ENCODE peak calls at places on chromosomes 7 and 10, in eight cellular contexts. One of them, this sample, is unnamed.

GRCh38 chr7:25124485-25125136 is 449 bp downstream of the CYCS start:
- DNase-seq in right cardiac atrium: peak; percentile 51
- DNase-seq in NT2/D1: no peak
- DNase-seq in uterus: no peak
- DNase-seq in colonic mucosa: no peak
- DNase-seq in CD4-positive, alpha-beta T cell: no peak
- DNase-seq in HCT116: no peak
- DNase-seq in H1: no peak
- DNase-seq in this sample: no peak

GRCh38 chr7:121433775-121434174 is 37.7 kb upstream of the FAM3C start:
- DNase-seq in right cardiac atrium: no peak
- DNase-seq in NT2/D1: no peak
- DNase-seq in uterus: no peak
- DNase-seq in colonic mucosa: no peak
- DNase-seq in CD4-positive, alpha-beta T cell: no peak
- DNase-seq in HCT116: no peak
- DNase-seq in H1: no peak
- DNase-seq in this sample: no peak

GRCh38 chr7:151088019-151088855 is 2.0 kb downstream of the AGAP3 start:
- DNase-seq in right cardiac atrium: no peak
- DNase-seq in NT2/D1: no peak
- DNase-seq in uterus: no peak
- DNase-seq in colonic mucosa: no peak
- DNase-seq in CD4-positive, alpha-beta T cell: no peak
- DNase-seq in HCT116: no peak
- DNase-seq in H1: no peak
- DNase-seq in this sample: no peak

GRCh38 chr7:123557016-123557630 is 495 bp downstream of the NDUFA5 start:
- DNase-seq in right cardiac atrium: no peak
- DNase-seq in NT2/D1: no peak
- DNase-seq in uterus: no peak
- DNase-seq in colonic mucosa: no peak
- DNase-seq in CD4-positive, alpha-beta T cell: no peak
- DNase-seq in HCT116: no peak
- DNase-seq in H1: no peak
- DNase-seq in this sample: no peak

GRCh38 chr7:46202379-46202778 is 281.3 kb upstream of the IGFBP3 start:
- DNase-seq in right cardiac atrium: no peak
- DNase-seq in NT2/D1: no peak
- DNase-seq in uterus: no peak
- DNase-seq in colonic mucosa: no peak
- DNase-seq in CD4-positive, alpha-beta T cell: no peak
- DNase-seq in HCT116: no peak
- DNase-seq in H1: no peak
- DNase-seq in this sample: no peak

GRCh38 chr10:120897343-120897742 is 46.2 kb downstream of the WDR11 start:
- DNase-seq in right cardiac atrium: no peak
- DNase-seq in NT2/D1: no peak
- DNase-seq in uterus: no peak
- DNase-seq in colonic mucosa: no peak
- DNase-seq in CD4-positive, alpha-beta T cell: no peak
- DNase-seq in HCT116: no peak
- DNase-seq in H1: no peak
- DNase-seq in this sample: no peak

GRCh38 chr10:43272030-43272429 is 5.2 kb upstream of the RASGEF1A start:
- DNase-seq in right cardiac atrium: no peak
- DNase-seq in NT2/D1: no peak
- DNase-seq in uterus: no peak
- DNase-seq in colonic mucosa: no peak
- DNase-seq in CD4-positive, alpha-beta T cell: no peak
- DNase-seq in HCT116: no peak
- DNase-seq in H1: no peak
- DNase-seq in this sample: no peak

GRCh38 chr10:117621196-117621595 is 78.7 kb downstream of the EMX2 start:
- DNase-seq in right cardiac atrium: no peak
- DNase-seq in NT2/D1: no peak
- DNase-seq in uterus: no peak
- DNase-seq in colonic mucosa: no peak
- DNase-seq in CD4-positive, alpha-beta T cell: no peak
- DNase-seq in HCT116: no peak
- DNase-seq in H1: peak; percentile 33
- DNase-seq in this sample: no peak

GRCh38 chr10:24848169-24848688 is 104.2 kb downstream of the PRTFDC1 start:
- DNase-seq in right cardiac atrium: no peak
- DNase-seq in NT2/D1: no peak
- DNase-seq in uterus: no peak
- DNase-seq in colonic mucosa: no peak
- DNase-seq in CD4-positive, alpha-beta T cell: no peak
- DNase-seq in HCT116: no peak
- DNase-seq in H1: no peak
- DNase-seq in this sample: no peak

GRCh38 chr7:114439581-114439980 is 25.0 kb downstream of the FOXP2 start:
- DNase-seq in right cardiac atrium: no peak
- DNase-seq in NT2/D1: no peak
- DNase-seq in uterus: no peak
- DNase-seq in colonic mucosa: no peak
- DNase-seq in CD4-positive, alpha-beta T cell: no peak
- DNase-seq in HCT116: no peak
- DNase-seq in H1: no peak
- DNase-seq in this sample: no peak

GRCh38 chr7:154096-154835 is 38.1 kb upstream of the FAM20C start:
- DNase-seq in right cardiac atrium: peak; percentile 61
- DNase-seq in NT2/D1: no peak
- DNase-seq in uterus: no peak
- DNase-seq in colonic mucosa: no peak
- DNase-seq in CD4-positive, alpha-beta T cell: no peak
- DNase-seq in HCT116: no peak
- DNase-seq in H1: no peak
- DNase-seq in this sample: no peak

GRCh38 chr10:86258488-86258887 is 108.1 kb downstream of the GRID1 start:
- DNase-seq in right cardiac atrium: no peak
- DNase-seq in NT2/D1: no peak
- DNase-seq in uterus: no peak
- DNase-seq in colonic mucosa: no peak
- DNase-seq in CD4-positive, alpha-beta T cell: no peak
- DNase-seq in HCT116: no peak
- DNase-seq in H1: peak; percentile 35
- DNase-seq in this sample: no peak

GRCh38 chr10:103870503-103870902 is 15.1 kb upstream of the SH3PXD2A start:
- DNase-seq in right cardiac atrium: no peak
- DNase-seq in NT2/D1: no peak
- DNase-seq in uterus: no peak
- DNase-seq in colonic mucosa: no peak
- DNase-seq in CD4-positive, alpha-beta T cell: no peak
- DNase-seq in HCT116: no peak
- DNase-seq in H1: no peak
- DNase-seq in this sample: no peak

GRCh38 chr10:71771821-71772617 is 1.3 kb downstream of the VSIR start:
- DNase-seq in right cardiac atrium: peak; percentile 88
- DNase-seq in NT2/D1: no peak
- DNase-seq in uterus: peak; percentile 92
- DNase-seq in colonic mucosa: peak; percentile 82
- DNase-seq in CD4-positive, alpha-beta T cell: no peak
- DNase-seq in HCT116: peak; percentile 79
- DNase-seq in H1: no peak
- DNase-seq in this sample: no peak

GRCh38 chr10:24156686-24157085 is 52.3 kb upstream of the KIAA1217 start:
- DNase-seq in right cardiac atrium: no peak
- DNase-seq in NT2/D1: no peak
- DNase-seq in uterus: no peak
- DNase-seq in colonic mucosa: no peak
- DNase-seq in CD4-positive, alpha-beta T cell: no peak
- DNase-seq in HCT116: no peak
- DNase-seq in H1: no peak
- DNase-seq in this sample: no peak

GRCh38 chr7:44587843-44588711 is 6.0 kb upstream of the TMED4 start:
- DNase-seq in right cardiac atrium: no peak
- DNase-seq in NT2/D1: no peak
- DNase-seq in uterus: peak; percentile 54
- DNase-seq in colonic mucosa: peak; percentile 71
- DNase-seq in CD4-positive, alpha-beta T cell: peak; percentile 40
- DNase-seq in HCT116: peak; percentile 56
- DNase-seq in H1: no peak
- DNase-seq in this sample: peak; percentile 49

GRCh38 chr10:124648738-124649137 is 95.4 kb downstream of the FAM53B start:
- DNase-seq in right cardiac atrium: peak; percentile 89
- DNase-seq in NT2/D1: no peak
- DNase-seq in uterus: peak; percentile 64
- DNase-seq in colonic mucosa: peak; percentile 55
- DNase-seq in CD4-positive, alpha-beta T cell: peak; percentile 23
- DNase-seq in HCT116: no peak
- DNase-seq in H1: no peak
- DNase-seq in this sample: peak; percentile 32

GRCh38 chr10:31157125-31157983 is 125.7 kb upstream of the ZNF438 start:
- DNase-seq in right cardiac atrium: peak; percentile 85
- DNase-seq in NT2/D1: no peak
- DNase-seq in uterus: peak; percentile 47
- DNase-seq in colonic mucosa: no peak
- DNase-seq in CD4-positive, alpha-beta T cell: no peak
- DNase-seq in HCT116: no peak
- DNase-seq in H1: no peak
- DNase-seq in this sample: no peak

GRCh38 chr7:149729983-149730801 is 43.2 kb downstream of the ZNF467 start:
- DNase-seq in right cardiac atrium: peak; percentile 89
- DNase-seq in NT2/D1: no peak
- DNase-seq in uterus: no peak
- DNase-seq in colonic mucosa: no peak
- DNase-seq in CD4-positive, alpha-beta T cell: no peak
- DNase-seq in HCT116: no peak
- DNase-seq in H1: no peak
- DNase-seq in this sample: no peak

GRCh38 chr7:83739527-83739926 is 90.6 kb upstream of the SEMA3E start:
- DNase-seq in right cardiac atrium: no peak
- DNase-seq in NT2/D1: no peak
- DNase-seq in uterus: no peak
- DNase-seq in colonic mucosa: no peak
- DNase-seq in CD4-positive, alpha-beta T cell: no peak
- DNase-seq in HCT116: no peak
- DNase-seq in H1: no peak
- DNase-seq in this sample: no peak

DNA sequence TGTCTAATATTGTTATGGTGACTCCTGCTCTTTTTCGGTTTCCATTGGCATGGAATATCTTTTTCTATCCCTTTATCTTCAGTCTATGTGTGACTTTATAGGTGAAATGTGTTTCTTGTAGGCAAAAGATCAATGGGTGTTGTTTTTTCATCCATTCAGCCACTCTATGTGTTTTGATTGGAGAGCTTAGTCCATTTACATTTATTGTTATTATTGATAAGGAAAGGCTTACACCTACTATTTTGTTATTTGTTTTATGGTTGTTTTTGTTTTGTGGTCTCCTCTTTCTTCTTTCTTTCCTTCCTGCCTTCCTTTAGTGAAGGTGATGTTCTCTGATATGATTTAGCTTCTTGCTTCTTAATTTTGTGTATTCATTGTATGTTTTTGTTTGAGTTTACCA is 414.3 kb downstream of the ADRA2A start:
- DNase-seq in right cardiac atrium: no peak
- DNase-seq in NT2/D1: no peak
- DNase-seq in uterus: no peak
- DNase-seq in colonic mucosa: no peak
- DNase-seq in CD4-positive, alpha-beta T cell: no peak
- DNase-seq in HCT116: no peak
- DNase-seq in H1: no peak
- DNase-seq in this sample: no peak
- H3K9me3 ChIP-seq in right cardiac atrium: peaks cover 4% of the 10 kb centered on the region
- H3K9me3 ChIP-seq in NT2/D1: peaks cover 15% of the 10 kb centered on the region
- H3K9me3 ChIP-seq in uterus: no peaks in the 10 kb centered on the region
- H3K9me3 ChIP-seq in colonic mucosa: no peaks in the 10 kb centered on the region
- H3K9me3 ChIP-seq in CD4-positive, alpha-beta T cell: peaks cover 25% of the 10 kb centered on the region
- H3K9me3 ChIP-seq in HCT116: peaks cover 9% of the 10 kb centered on the region
- H3K9me3 ChIP-seq in H1: peaks cover 27% of the 10 kb centered on the region
- H3K9me3 ChIP-seq in this sample: no peaks in the 10 kb centered on the region

DNA sequence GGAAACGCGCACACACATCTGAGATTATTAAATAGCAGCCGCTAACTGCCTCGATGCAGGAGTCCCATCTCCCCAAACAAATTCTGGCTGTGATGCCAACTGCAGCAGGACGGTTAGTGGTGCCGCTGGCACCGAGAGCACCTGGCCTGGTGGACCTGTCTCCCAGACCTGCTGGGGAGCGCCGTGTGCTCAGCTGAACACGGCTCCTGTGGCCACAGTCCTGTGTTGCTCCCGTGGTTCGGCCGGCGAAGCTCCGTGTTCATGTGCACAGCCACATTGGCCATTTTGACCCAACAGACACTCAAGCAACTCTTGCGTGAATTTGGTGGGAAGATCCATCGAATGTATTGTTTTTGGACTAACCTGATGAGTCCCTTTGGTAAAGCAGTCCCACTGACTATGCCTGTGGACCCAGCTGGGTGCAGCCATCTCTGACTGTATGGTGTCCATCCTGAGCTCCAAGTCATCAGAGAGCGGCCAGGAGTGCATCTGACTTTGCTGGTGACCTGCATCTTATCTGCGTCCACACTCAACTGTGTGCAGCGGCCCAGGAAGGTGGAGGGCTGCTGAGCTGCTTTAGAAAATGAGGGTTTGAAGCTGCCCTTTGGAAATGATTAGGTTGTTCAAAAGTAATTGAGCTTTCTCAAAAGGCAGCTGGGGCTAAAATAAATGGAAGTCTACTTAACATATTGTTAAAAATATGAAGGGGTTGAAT is 398.3 kb downstream of the DNAJB6 start:
- DNase-seq in right cardiac atrium: no peak
- DNase-seq in NT2/D1: no peak
- DNase-seq in uterus: no peak
- DNase-seq in colonic mucosa: no peak
- DNase-seq in CD4-positive, alpha-beta T cell: no peak
- DNase-seq in HCT116: no peak
- DNase-seq in H1: no peak
- DNase-seq in this sample: no peak
- H3K9me3 ChIP-seq in right cardiac atrium: no peaks in the 10 kb centered on the region
- H3K9me3 ChIP-seq in NT2/D1: no peaks in the 10 kb centered on the region
- H3K9me3 ChIP-seq in uterus: no peaks in the 10 kb centered on the region
- H3K9me3 ChIP-seq in colonic mucosa: no peaks in the 10 kb centered on the region
- H3K9me3 ChIP-seq in CD4-positive, alpha-beta T cell: no peaks in the 10 kb centered on the region
- H3K9me3 ChIP-seq in HCT116: no peaks in the 10 kb centered on the region
- H3K9me3 ChIP-seq in H1: no peaks in the 10 kb centered on the region
- H3K9me3 ChIP-seq in this sample: no peaks in the 10 kb centered on the region

DNA sequence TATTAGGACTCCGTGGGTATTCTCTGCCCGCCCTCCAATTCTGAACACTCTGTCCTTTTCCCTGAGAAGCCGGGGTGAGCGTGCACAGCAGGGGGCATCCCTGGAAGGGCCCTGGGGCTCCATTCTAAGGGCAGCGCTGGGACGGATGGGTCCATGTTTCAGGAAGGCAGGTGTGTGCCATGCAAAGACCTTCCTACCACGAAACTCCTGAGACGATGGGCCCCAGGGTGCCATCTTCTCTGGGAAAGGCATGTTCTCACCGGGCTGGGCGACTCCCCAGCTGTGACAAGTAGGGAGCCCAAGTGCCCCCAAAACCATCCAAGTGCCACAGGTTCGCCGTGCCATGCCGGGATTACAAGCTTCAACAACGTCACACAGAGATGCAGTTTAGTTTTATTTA is 256.7 kb downstream of the DNAJB6 start:
- DNase-seq in right cardiac atrium: no peak
- DNase-seq in NT2/D1: no peak
- DNase-seq in uterus: no peak
- DNase-seq in colonic mucosa: no peak
- DNase-seq in CD4-positive, alpha-beta T cell: no peak
- DNase-seq in HCT116: no peak
- DNase-seq in H1: no peak
- DNase-seq in this sample: no peak
- H3K9me3 ChIP-seq in right cardiac atrium: no peaks in the 10 kb centered on the region
- H3K9me3 ChIP-seq in NT2/D1: no peaks in the 10 kb centered on the region
- H3K9me3 ChIP-seq in uterus: no peaks in the 10 kb centered on the region
- H3K9me3 ChIP-seq in colonic mucosa: no peaks in the 10 kb centered on the region
- H3K9me3 ChIP-seq in CD4-positive, alpha-beta T cell: no peaks in the 10 kb centered on the region
- H3K9me3 ChIP-seq in HCT116: no peaks in the 10 kb centered on the region
- H3K9me3 ChIP-seq in H1: peaks cover 10% of the 10 kb centered on the region
- H3K9me3 ChIP-seq in this sample: no peaks in the 10 kb centered on the region

GRCh38 chr7:158034571-158034970 is 553.1 kb downstream of the PTPRN2 start:
- DNase-seq in right cardiac atrium: no peak
- DNase-seq in NT2/D1: no peak
- DNase-seq in uterus: no peak
- DNase-seq in colonic mucosa: no peak
- DNase-seq in CD4-positive, alpha-beta T cell: no peak
- DNase-seq in HCT116: no peak
- DNase-seq in H1: no peak
- DNase-seq in this sample: no peak
- H3K9me3 ChIP-seq in right cardiac atrium: no peaks in the 10 kb centered on the region
- H3K9me3 ChIP-seq in NT2/D1: peaks cover 28% of the 10 kb centered on the region
- H3K9me3 ChIP-seq in uterus: no peaks in the 10 kb centered on the region
- H3K9me3 ChIP-seq in colonic mucosa: no peaks in the 10 kb centered on the region
- H3K9me3 ChIP-seq in CD4-positive, alpha-beta T cell: peaks cover 18% of the 10 kb centered on the region
- H3K9me3 ChIP-seq in HCT116: no peaks in the 10 kb centered on the region
- H3K9me3 ChIP-seq in H1: peaks cover 26% of the 10 kb centered on the region
- H3K9me3 ChIP-seq in this sample: no peaks in the 10 kb centered on the region